ENCODE peak calls at places on chromosome 9, in six cellular contexts. U is brain microvascular endothelial cell, D is spleen, W is IMR-90, J is H9, H is mammary epithelial cell. I is an unnamed sample.

GRCh38 chr9:88476491-88477271 is 58.3 kb upstream of the NXNL2 start:
- DNase-seq in U (peak; percentile 21), D (no peak), W (peak; percentile 28), J (no peak), H (no peak), I (peak; percentile 73)

GRCh38 chr9:94918038-94918753 is 191.7 kb downstream of the AOPEP start:
- DNase-seq in U (no peak), D (no peak), W (no peak), J (peak; percentile 12), H (no peak), I (no peak)

GRCh38 chr9:109307380-109308240 is 13.2 kb downstream of the EPB41L4B start:
- DNase-seq in U (no peak), D (no peak), W (no peak), J (no peak), H (no peak), I (no peak)

GRCh38 chr9:121133104-121133816 is 58.5 kb downstream of the CNTRL start:
- DNase-seq in U (no peak), D (peak; percentile 91), W (no peak), J (peak; percentile 83), H (peak; percentile 51), I (no peak)

GRCh38 chr9:93952784-93953491 is 2.2 kb downstream of the BARX1 start:
- DNase-seq in U (no peak), D (no peak), W (no peak), J (peak; percentile 48), H (no peak), I (no peak)

GRCh38 chr9:112261133-112261532 is 72.3 kb downstream of the PTBP3 start:
- DNase-seq in U (no peak), D (no peak), W (peak; percentile 49), J (no peak), H (no peak), I (no peak)

GRCh38 chr9:76219555-76220151 is 174.6 kb downstream of the RFK start:
- DNase-seq in U (peak; percentile 29), D (no peak), W (peak; percentile 10), J (peak; percentile 36), H (no peak), I (no peak)

GRCh38 chr9:78288214-78288892 is 8.6 kb upstream of the PSAT1 start:
- DNase-seq in U (no peak), D (no peak), W (no peak), J (no peak), H (peak; percentile 86), I (no peak)

GRCh38 chr9:65435464-65435863 is 150.5 kb upstream of the FOXD4L5 start:
- DNase-seq in U (no peak), D (no peak), W (no peak), J (no peak), H (no peak), I (no peak)

GRCh38 chr9:5557606-5558587 is 47.6 kb downstream of the PDCD1LG2 start:
- DNase-seq in U (no peak), D (no peak), W (no peak), J (no peak), H (peak; percentile 53), I (peak; percentile 23)

GRCh38 chr9:74645007-74645639 is 148.0 kb downstream of the RORB start:
- DNase-seq in U (no peak), D (no peak), W (no peak), J (no peak), H (peak; percentile 5), I (no peak)

GRCh38 chr9:92564479-92564878 is 28.7 kb upstream of the ECM2 start:
- DNase-seq in U (no peak), D (no peak), W (peak; percentile 73), J (no peak), H (no peak), I (peak; percentile 92)

GRCh38 chr9:93464876-93465275 is 11.5 kb upstream of the FAM120AOS start:
- DNase-seq in U (no peak), D (no peak), W (no peak), J (no peak), H (no peak), I (no peak)

GRCh38 chr9:70924905-70925547 is 196.4 kb downstream of the TRPM3 start:
- DNase-seq in U (peak; percentile 81), D (no peak), W (peak; percentile 84), J (peak; percentile 36), H (peak; percentile 75), I (peak; percentile 80)

GRCh38 chr9:88993871-88994819 is 2.9 kb downstream of the S1PR3 start:
- DNase-seq in U (no peak), D (no peak), W (no peak), J (no peak), H (no peak), I (no peak)

GRCh38 chr9:6984941-6985578 is 227.3 kb downstream of the KDM4C start:
- DNase-seq in U (no peak), D (no peak), W (no peak), J (peak; percentile 75), H (no peak), I (peak; percentile 41)

GRCh38 chr9:131810351-131811170 is 70.7 kb upstream of the RAPGEF1 start:
- DNase-seq in U (no peak), D (no peak), W (no peak), J (no peak), H (no peak), I (no peak)

GRCh38 chr9:131804826-131805225 is 65.0 kb upstream of the RAPGEF1 start:
- DNase-seq in U (no peak), D (no peak), W (no peak), J (no peak), H (no peak), I (no peak)

GRCh38 chr9:131809941-131810344 is 70.1 kb upstream of the RAPGEF1 start:
- DNase-seq in U (no peak), D (no peak), W (peak; percentile 72), J (no peak), H (peak; percentile 14), I (peak; percentile 76)

GRCh38 chr9:131805803-131806202 is 65.9 kb upstream of the RAPGEF1 start:
- DNase-seq in U (no peak), D (no peak), W (no peak), J (no peak), H (no peak), I (no peak)

DNA sequence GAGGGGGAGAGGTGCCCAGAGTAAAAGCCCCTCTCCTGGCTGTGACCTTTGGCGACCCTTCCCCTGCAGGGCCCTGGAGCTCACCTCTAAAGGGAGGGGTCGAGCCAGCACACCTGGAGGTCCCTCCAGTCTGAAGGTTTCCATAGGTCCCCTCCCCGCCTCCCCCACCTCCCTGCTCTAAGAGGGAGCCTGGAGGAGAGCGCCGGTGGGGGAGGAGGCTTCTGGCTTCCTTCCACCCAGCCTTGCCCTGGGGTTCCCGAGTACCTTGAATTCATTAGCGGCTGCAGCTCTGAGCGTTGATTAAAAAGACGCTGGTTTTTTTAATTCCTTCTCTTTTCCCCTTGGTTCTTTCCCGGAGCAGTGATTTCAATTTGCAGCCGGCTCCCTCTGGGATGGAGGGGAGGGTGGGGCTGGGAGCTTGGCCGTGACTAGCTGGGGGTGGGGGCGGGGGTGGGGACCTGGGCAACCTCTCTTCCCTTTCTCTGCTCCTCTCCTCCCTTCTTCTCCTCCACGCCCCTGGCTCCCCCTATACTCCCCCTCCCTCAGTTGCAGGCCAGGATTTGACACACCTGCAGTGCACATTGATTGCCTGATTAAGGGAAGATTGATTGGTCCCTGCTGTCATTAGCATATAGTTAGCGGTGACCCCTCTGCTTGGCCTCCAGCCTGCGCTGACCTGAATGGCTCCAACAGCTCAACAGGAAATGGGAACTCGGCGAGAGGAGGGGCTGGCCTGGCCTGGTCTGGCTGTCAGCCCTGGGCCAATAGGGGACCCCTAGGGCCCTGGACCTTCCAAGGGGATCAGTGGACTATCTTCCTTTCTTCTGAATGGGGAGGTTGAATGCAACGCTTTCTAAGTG is 67.5 kb upstream of the RAPGEF1 start:
- DNase-seq in U (no peak), D (no peak), W (no peak), J (peak; percentile 90), H (no peak), I (no peak)
- H3K27me3 ChIP-seq in U (peaks cover 27% of the 10 kb centered on the region), D (peaks cover 21% of the 10 kb centered on the region), W (peaks cover 59% of the 10 kb centered on the region), J (no peaks in the 10 kb centered on the region), H (no peaks in the 10 kb centered on the region), I (peaks cover 27% of the 10 kb centered on the region)

GRCh38 chr9:134643306-134643705 is 1.7 kb downstream of the COL5A1 start:
- DNase-seq in U (peak; percentile 14), D (no peak), W (peak; percentile 45), J (no peak), H (no peak), I (no peak)

GRCh38 chr9:134641989-134642384 is 384 bp downstream of the COL5A1 start:
- DNase-seq in U (no peak), D (no peak), W (no peak), J (no peak), H (no peak), I (no peak)

GRCh38 chr9:134641173-134641985 is at the start of gene COL5A1:
- DNase-seq in U (peak; percentile 87), D (peak; percentile 85), W (peak; percentile 91), J (peak; percentile 92), H (peak; percentile 86), I (peak; percentile 80)

GRCh38 chr9:134640491-134641172 is 971 bp upstream of the COL5A1 start:
- DNase-seq in U (no peak), D (no peak), W (no peak), J (no peak), H (no peak), I (no peak)

GRCh38 chr9:134642385-134643181 is 980 bp downstream of the COL5A1 start:
- DNase-seq in U (peak; percentile 60), D (no peak), W (peak; percentile 91), J (peak; percentile 59), H (peak; percentile 44), I (peak; percentile 75)
- H3K27me3 ChIP-seq in U (no peaks in the 10 kb centered on the region), D (peaks cover 37% of the 10 kb centered on the region), W (no peaks in the 10 kb centered on the region), J (no peaks in the 10 kb centered on the region), H (peaks cover 4% of the 10 kb centered on the region), I (no peaks in the 10 kb centered on the region)

DNA sequence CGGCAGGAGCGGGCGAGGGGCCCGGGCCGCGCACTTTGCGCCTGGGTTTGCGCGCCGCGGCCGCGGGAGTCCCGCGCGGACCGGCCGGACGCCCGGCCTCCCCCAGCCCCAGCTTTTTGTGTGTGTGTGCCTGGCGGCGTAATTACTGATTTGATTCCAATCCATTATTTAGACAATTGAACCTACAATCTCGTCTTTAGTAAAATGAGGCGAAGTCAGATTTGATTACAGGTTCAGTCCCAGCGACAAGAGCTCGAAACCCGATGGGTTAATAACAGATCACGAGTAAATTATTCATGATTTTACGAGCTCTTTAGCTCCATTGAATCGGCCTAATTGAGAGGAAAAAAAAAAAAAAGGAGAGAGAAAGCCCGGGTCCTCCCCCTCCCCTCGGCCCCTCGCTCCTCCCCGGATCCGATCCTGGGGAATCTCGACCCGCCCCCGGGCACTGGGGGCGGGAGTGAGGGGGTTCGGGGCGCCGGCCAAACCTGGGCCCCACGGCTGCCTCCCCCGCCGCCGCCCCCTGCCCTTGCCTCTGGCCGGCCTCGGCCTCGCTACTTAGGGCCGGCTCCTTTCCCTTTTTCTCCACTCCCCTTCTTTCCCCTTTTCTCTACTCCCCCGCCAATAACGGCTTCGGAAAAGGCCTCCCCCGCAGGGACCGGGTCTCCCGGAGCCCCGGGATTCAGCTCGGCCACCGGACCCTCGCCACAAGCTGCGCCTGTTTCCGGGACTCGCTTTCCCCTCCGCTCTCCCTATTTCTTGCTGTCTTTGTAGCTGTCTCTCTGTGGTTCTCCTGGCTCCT is 6.6 kb downstream of the LHX2 start:
- DNase-seq in U (no peak), D (no peak), W (no peak), J (peak; percentile 55), H (no peak), I (no peak)
- H3K27me3 ChIP-seq in U (peaks cover 95% of the 10 kb centered on the region), D (peaks cover 100% of the 10 kb centered on the region), W (peaks cover 98% of the 10 kb centered on the region), J (peaks cover 74% of the 10 kb centered on the region), H (peaks cover 84% of the 10 kb centered on the region), I (peaks cover 87% of the 10 kb centered on the region)

DNA sequence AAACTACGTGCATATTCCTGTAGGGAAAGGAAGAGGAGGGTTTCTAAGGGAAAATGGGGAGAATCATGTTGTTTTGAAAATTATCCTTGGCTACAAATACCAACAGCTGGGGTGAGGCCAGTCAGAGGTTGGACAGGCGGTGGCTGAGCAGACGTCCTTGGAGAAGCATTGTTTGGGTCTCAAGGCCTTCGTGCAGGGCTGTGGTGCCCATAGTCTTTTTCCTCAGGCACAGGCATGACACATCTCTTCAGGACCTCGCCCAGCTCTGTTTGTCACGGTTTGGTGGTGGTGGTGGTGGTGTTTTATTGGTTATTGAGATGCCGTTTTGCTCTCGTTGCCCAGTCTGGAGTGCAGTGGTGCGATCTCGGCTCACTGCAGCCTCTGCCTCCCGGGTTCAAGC is 27.8 kb upstream of the EGFL7 start:
- DNase-seq in U (no peak), D (no peak), W (no peak), J (no peak), H (no peak), I (no peak)
- H3K27me3 ChIP-seq in U (no peaks in the 10 kb centered on the region), D (peaks cover 9% of the 10 kb centered on the region), W (peaks cover 15% of the 10 kb centered on the region), J (no peaks in the 10 kb centered on the region), H (no peaks in the 10 kb centered on the region), I (no peaks in the 10 kb centered on the region)